ENCODE peak calls at places on chromosome 14, in seven cellular contexts. S is astrocyte; M is Panc1; P is NB4; N is lung; W is effector memory CD4-positive, alpha-beta T cell; I is ascending aorta. F is an unnamed sample.

GRCh38 chr14:33943081-33943480 is 7.8 kb downstream of the EGLN3 start:
- DNase-seq in P (no peak), S (no peak), I (no peak), W (no peak), N (no peak), M (no peak), F (no peak)

GRCh38 chr14:86799244-86799647 is 1193.7 kb downstream of the GALC start:
- DNase-seq in I (no peak), P (peak; percentile 8), M (no peak), W (no peak), S (peak; percentile 98), N (no peak), F (peak; percentile 84)

GRCh38 chr14:65732112-65732511 is 319.6 kb downstream of the FUT8 start:
- DNase-seq in W (no peak), M (no peak), I (no peak), N (no peak), P (no peak), S (no peak), F (no peak)

GRCh38 chr14:24280797-24281460 is 9.5 kb upstream of the RABGGTA start:
- DNase-seq in S (no peak), N (no peak), W (no peak), I (no peak), M (no peak), P (no peak), F (no peak)

GRCh38 chr14:103294091-103294490 is 39.9 kb upstream of the EIF5 start:
- DNase-seq in N (no peak), S (no peak), W (no peak), P (no peak), M (no peak), I (no peak), F (no peak)

GRCh38 chr14:70714055-70714550 is 72.4 kb downstream of the TTC9 start:
- DNase-seq in I (no peak), N (no peak), M (peak; percentile 13), S (peak; percentile 36), W (peak; percentile 37), P (peak; percentile 62), F (no peak)

GRCh38 chr14:75371297-75371696 is 56.5 kb upstream of the JDP2 start:
- DNase-seq in W (no peak), N (no peak), S (no peak), I (no peak), P (no peak), M (no peak), F (no peak)

GRCh38 chr14:22339277-22339676 is 249.7 kb downstream of the DAD1 start:
- DNase-seq in S (peak; percentile 74), P (no peak), M (no peak), W (no peak), I (peak; percentile 78), N (peak; percentile 30), F (no peak)

GRCh38 chr14:78327426-78328210 is 157.4 kb downstream of the NRXN3 start:
- DNase-seq in P (no peak), W (no peak), M (no peak), N (no peak), I (no peak), S (no peak), F (no peak)

GRCh38 chr14:96989293-96989692 is 192.1 kb downstream of the VRK1 start:
- DNase-seq in S (no peak), I (no peak), P (no peak), M (no peak), W (no peak), N (no peak), F (no peak)

GRCh38 chr14:36217732-36218131 is 41.2 kb upstream of the PTCSC3 start:
- DNase-seq in M (no peak), N (peak; percentile 76), W (no peak), P (no peak), S (peak; percentile 47), I (no peak), F (no peak)

GRCh38 chr14:41548666-41549065 is 58.0 kb upstream of the LRFN5 start:
- DNase-seq in M (no peak), W (no peak), I (no peak), N (no peak), S (peak; percentile 19), P (no peak), F (no peak)

GRCh38 chr14:21020977-21021545 is 3.8 kb downstream of the NDRG2 start:
- DNase-seq in M (no peak), S (no peak), W (no peak), I (no peak), P (no peak), N (no peak), F (no peak)

GRCh38 chr14:49972840-49973239 is 80.0 kb downstream of the ARF6 start:
- DNase-seq in S (peak; percentile 93), P (no peak), W (no peak), I (peak; percentile 74), N (peak; percentile 54), M (peak; percentile 87), F (no peak)

GRCh38 chr14:84228702-84229101 is 1301.2 kb upstream of the FLRT2 start:
- DNase-seq in P (no peak), M (no peak), N (no peak), W (no peak), S (no peak), I (no peak), F (no peak)

GRCh38 chr14:81449576-81449975 is 49.5 kb upstream of the STON2 start:
- DNase-seq in S (no peak), P (no peak), I (no peak), N (no peak), W (no peak), M (no peak), F (no peak)
- H3K4me3 ChIP-seq in S (no peak overlapping the region), P (no peak overlapping the region), I (no peak overlapping the region), N (no peak overlapping the region), W (no peak overlapping the region), M (no peak overlapping the region), F (no peak overlapping the region)

GRCh38 chr14:55414551-55414950 is 2.9 kb upstream of the ATG14 start:
- DNase-seq in M (no peak), N (no peak), W (no peak), I (no peak), P (no peak), S (no peak), F (no peak)

GRCh38 chr14:55411426-55412389 is at the start of gene ATG14:
- DNase-seq in M (peak; percentile 27), S (peak; percentile 63), N (peak; percentile 88), P (peak; percentile 86), I (peak; percentile 92), W (peak; percentile 69), F (no peak)

GRCh38 chr14:55417955-55418354 is 6.3 kb upstream of the ATG14 start:
- DNase-seq in I (no peak), S (no peak), M (no peak), P (no peak), W (no peak), N (no peak), F (no peak)

GRCh38 chr14:55416866-55417265 is 5.2 kb upstream of the ATG14 start:
- DNase-seq in W (no peak), I (no peak), N (no peak), S (no peak), P (peak; percentile 54), M (no peak), F (no peak)

DNA sequence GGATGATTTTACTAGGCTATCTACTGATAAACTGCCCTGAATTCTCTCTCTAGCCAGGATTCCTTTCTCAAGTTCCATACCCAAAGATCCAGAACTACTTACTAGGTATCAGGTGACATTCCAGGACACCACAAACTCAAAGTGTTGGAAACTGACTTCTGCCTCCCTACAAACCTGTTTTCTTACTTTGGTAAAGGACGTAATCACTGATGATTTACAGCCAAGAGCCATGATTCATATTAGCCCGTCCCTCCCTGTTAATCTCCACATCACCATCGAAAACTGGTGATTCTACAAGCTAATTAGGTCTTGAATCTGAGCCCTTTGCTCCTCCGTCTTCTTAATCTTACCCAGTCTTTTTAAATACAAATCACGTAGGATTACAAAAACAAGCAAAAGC is 1.1 kb upstream of the ATG14 start:
- DNase-seq in M (no peak), W (no peak), N (no peak), I (no peak), P (no peak), S (peak; percentile 29), F (no peak)
- H3K4me3 ChIP-seq in M (no peak overlapping the region), W (no peak overlapping the region), N (no peak overlapping the region), I (peak overlapping the region; percentile 99), P (no peak overlapping the region), S (no peak overlapping the region), F (no peak overlapping the region)

DNA sequence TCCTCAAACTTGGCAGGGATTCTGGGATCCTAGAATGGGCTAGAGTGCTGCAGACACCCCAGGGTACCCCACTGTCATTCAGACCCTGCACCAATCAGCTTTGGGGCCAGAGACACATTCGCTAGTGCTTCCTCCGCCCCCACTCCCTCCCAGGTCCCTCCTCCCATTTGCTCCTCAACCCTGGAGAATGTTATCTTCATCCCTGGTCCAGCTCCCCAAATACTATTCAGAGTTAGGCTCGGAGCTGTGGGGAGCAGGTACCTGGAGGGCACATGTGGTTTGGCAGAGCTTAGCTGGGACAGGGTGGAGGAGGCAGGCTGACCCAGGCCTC is 19.4 kb downstream of the VSX2 start:
- DNase-seq in M (no peak), S (no peak), P (no peak), N (no peak), W (no peak), I (no peak), F (no peak)
- H3K4me3 ChIP-seq in M (no peak overlapping the region), S (no peak overlapping the region), P (no peak overlapping the region), N (no peak overlapping the region), W (no peak overlapping the region), I (peak overlapping the region; percentile 81), F (no peak overlapping the region)

GRCh38 chr14:63939006-63939270 is 86.1 kb downstream of the SYNE2 start:
- DNase-seq in N (no peak), W (no peak), M (no peak), I (no peak), P (no peak), S (no peak), F (no peak)
- H3K4me3 ChIP-seq in N (no peak overlapping the region), W (no peak overlapping the region), M (no peak overlapping the region), I (no peak overlapping the region), P (no peak overlapping the region), S (no peak overlapping the region), F (no peak overlapping the region)

DNA sequence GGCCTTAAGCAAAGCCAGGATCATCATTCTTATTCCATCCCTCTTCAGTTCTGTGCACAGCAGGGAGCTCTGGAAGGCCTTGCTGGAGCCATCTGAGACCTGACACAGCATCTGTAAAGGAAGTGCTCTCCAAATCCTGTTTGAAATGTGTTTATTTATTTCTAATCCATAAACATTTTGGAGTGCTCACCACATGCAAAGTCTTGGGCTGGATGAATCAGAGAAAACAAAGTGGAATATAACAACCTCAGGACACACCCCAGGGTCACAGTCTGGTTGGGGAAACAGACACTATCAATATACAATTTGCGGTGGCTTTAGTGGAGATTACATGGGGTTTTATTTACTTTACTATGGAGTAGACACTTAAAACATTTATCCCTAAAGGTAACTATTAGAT is 54.3 kb downstream of the BMP4 start:
- DNase-seq in W (no peak), M (no peak), I (no peak), S (no peak), N (no peak), P (no peak), F (no peak)
- H3K4me3 ChIP-seq in W (no peak overlapping the region), M (no peak overlapping the region), I (no peak overlapping the region), S (no peak overlapping the region), N (no peak overlapping the region), P (no peak overlapping the region), F (no peak overlapping the region)